ENCODE peak calls at places on chromosomes 1 and 21, in nine cellular contexts. O, P, D, K, C, F, Y, J and A are unnamed samples.

GRCh38 chr1:91828007-91828321 is 58.0 kb downstream of the TGFBR3 start:
- DNase-seq in O (no peak), P (no peak), D (no peak), K (no peak), C (no peak), F (no peak), Y (no peak), J (no peak), A (no peak)

GRCh38 chr1:221583481-221583880 is 158.4 kb downstream of the DUSP10 start:
- DNase-seq in O (no peak), P (no peak), D (no peak), K (no peak), C (no peak), F (no peak), Y (no peak), J (no peak), A (no peak)

GRCh38 chr1:13780780-13781179 is 80.8 kb downstream of the PRDM2 start:
- DNase-seq in O (no peak), P (no peak), D (no peak), K (no peak), C (no peak), F (no peak), Y (no peak), J (no peak), A (no peak)

GRCh38 chr1:86914998-86915736 is 732 bp downstream of the HS2ST1 start:
- DNase-seq in O (peak), P (peak), D (peak), K (peak), C (peak), F (peak), Y (peak), J (peak), A (peak)

GRCh38 chr1:43706598-43707190 is 642 bp upstream of the ST3GAL3 start:
- DNase-seq in O (peak), P (peak), D (peak), K (no peak), C (peak), F (peak), Y (peak), J (peak), A (peak)

GRCh38 chr1:153648000-153648643 is 10.4 kb upstream of the SNAPIN start:
- DNase-seq in O (no peak), P (peak), D (no peak), K (no peak), C (no peak), F (no peak), Y (peak), J (no peak), A (no peak)

GRCh38 chr1:55146781-55147180 is 68.4 kb downstream of the USP24 start:
- DNase-seq in O (peak), P (peak), D (no peak), K (no peak), C (no peak), F (no peak), Y (no peak), J (no peak), A (no peak)

GRCh38 chr1:179253286-179253972 is 24.0 kb upstream of the ABL2 start:
- DNase-seq in O (no peak), P (no peak), D (no peak), K (no peak), C (no peak), F (no peak), Y (no peak), J (no peak), A (no peak)

GRCh38 chr1:24745711-24746582 is 700 bp downstream of the CLIC4 start:
- DNase-seq in O (peak), P (peak), D (no peak), K (peak), C (peak), F (peak), Y (peak), J (peak), A (peak)

GRCh38 chr1:238485062-238485905 is 594.6 kb upstream of the ZP4 start:
- DNase-seq in O (peak), P (peak), D (no peak), K (no peak), C (peak), F (peak), Y (no peak), J (no peak), A (no peak)

GRCh38 chr1:224544276-224544675 is 71.8 kb upstream of the CNIH3 start:
- DNase-seq in O (no peak), P (no peak), D (no peak), K (no peak), C (no peak), F (no peak), Y (no peak), J (no peak), A (no peak)

GRCh38 chr1:92398519-92398918 is 88.2 kb downstream of the GFI1 start:
- DNase-seq in O (no peak), P (no peak), D (no peak), K (no peak), C (no peak), F (peak), Y (no peak), J (no peak), A (no peak)

GRCh38 chr1:24203404-24203803 is 16.3 kb upstream of the IFNLR1 start:
- DNase-seq in O (peak), P (no peak), D (no peak), K (no peak), C (peak), F (no peak), Y (no peak), J (no peak), A (peak)

GRCh38 chr1:168719306-168720111 is 9.5 kb downstream of the DPT start:
- DNase-seq in O (peak), P (no peak), D (peak), K (no peak), C (peak), F (peak), Y (no peak), J (no peak), A (no peak)

DNA sequence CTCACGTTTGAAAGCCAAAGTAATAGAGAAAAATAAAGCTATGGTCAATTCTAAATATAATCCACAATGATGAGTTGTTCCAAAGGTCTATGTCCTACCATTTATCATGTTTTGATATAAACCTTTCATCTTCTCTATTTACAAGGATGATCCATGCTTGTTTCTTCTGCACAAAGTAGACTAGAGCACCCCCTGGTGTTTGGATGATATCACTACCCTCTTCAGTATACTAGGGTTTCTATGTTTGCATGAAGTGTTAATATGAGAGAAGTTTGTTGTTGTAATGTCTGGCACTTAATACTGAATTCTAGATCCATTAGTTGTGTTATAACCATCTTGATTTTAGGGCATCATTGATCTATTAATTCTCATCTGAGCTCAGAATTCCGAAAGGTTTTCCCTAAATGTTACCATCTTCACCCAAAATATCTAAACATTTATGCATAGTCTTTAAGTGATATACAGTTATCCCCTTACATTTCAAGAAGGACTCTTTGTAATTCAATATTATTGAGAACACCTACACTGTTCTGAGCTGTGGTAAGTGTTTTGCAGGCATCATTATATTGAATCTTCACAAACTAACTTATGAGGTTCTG is 21.1 kb downstream of the CLDN8 start:
- DNase-seq in O (peak), P (no peak), D (no peak), K (no peak), C (peak), F (peak), Y (no peak), J (peak), A (peak)
- TF ChIP-seq CTCF in O (peak), P (peak), D (no peak), K (peak), C (peak), F (peak), Y (peak), J (peak), A (peak)

GRCh38 chr1:156101880-156102279 is 12.6 kb upstream of the LMNA start:
- DNase-seq in O (no peak), P (no peak), D (no peak), K (no peak), C (no peak), F (no peak), Y (no peak), J (no peak), A (no peak)

GRCh38 chr1:156104861-156105546 is 9.5 kb upstream of the LMNA start:
- DNase-seq in O (no peak), P (no peak), D (no peak), K (no peak), C (peak), F (no peak), Y (no peak), J (no peak), A (no peak)

GRCh38 chr1:156102634-156103511 is 11.6 kb upstream of the LMNA start:
- DNase-seq in O (no peak), P (no peak), D (no peak), K (no peak), C (peak), F (peak), Y (no peak), J (no peak), A (no peak)

GRCh38 chr1:156104065-156104810 is 10.3 kb upstream of the LMNA start:
- DNase-seq in O (peak), P (peak), D (no peak), K (peak), C (peak), F (no peak), Y (peak), J (peak), A (peak)

GRCh38 chr1:156103521-156103947 is 11.0 kb upstream of the LMNA start:
- DNase-seq in O (peak), P (no peak), D (no peak), K (no peak), C (peak), F (no peak), Y (no peak), J (peak), A (peak)
- TF ChIP-seq CTCF in O (no peak), P (no peak), D (no peak), K (no peak), C (no peak), F (no peak), Y (no peak), J (no peak), A (no peak)

DNA sequence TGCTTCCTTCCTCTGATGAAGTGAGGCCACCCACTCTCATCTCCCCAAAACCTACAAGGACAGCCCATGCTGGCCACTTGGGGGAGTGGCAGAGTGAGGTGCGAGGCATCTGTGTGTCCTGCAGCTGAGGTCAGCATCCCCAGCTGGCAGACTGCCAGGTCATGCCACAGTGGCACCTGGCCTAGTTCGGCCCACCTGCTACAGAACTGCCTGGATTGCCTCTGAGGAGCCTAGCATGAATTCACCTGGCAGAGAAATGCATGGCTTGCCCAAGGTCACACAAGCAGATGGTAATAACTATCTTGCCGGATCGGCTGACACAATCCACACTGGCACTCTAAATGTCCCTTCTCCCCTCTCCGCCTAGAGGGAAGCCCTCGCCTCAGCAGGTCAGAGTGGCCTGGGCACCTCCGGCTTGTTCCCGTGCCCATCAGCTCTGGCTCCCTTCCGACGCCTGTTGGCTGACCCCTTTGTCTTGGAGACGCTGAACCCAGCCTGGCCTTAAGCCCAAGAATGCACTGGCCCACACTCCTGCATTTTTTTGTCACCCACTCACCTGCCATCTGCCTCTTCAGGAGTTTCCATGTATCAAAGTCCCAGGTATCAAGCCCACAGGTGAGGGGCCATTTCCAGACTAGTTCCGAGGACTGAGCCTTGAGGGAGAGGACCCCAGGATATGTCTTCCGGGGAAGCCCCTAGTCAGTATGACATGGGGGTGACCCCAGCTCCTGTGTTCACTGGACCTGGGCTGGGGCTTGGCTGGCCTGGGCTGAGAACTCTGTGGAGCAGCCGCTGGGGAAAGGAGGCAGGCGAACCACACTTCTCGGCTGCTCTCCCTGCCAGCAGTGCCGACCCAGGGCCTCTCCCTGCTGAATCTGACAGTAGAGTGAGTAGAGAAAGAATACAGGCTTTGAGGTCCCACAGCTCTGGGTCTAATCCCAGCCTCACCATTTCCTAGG is 21.7 kb downstream of the ECE1 start:
- DNase-seq in O (no peak), P (peak), D (no peak), K (no peak), C (no peak), F (no peak), Y (peak), J (no peak), A (no peak)
- TF ChIP-seq CTCF in O (no peak), P (no peak), D (no peak), K (no peak), C (no peak), F (no peak), Y (no peak), J (no peak), A (no peak)

GRCh38 chr21:18164483-18164882 is 80.2 kb upstream of the CHODL start:
- DNase-seq in O (no peak), P (no peak), D (no peak), K (no peak), C (no peak), F (no peak), Y (no peak), J (no peak), A (no peak)

GRCh38 chr21:18161841-18162240 is 82.8 kb upstream of the CHODL start:
- DNase-seq in O (no peak), P (no peak), D (no peak), K (no peak), C (no peak), F (no peak), Y (no peak), J (no peak), A (no peak)

GRCh38 chr21:18168108-18168507 is 76.5 kb upstream of the CHODL start:
- DNase-seq in O (no peak), P (no peak), D (no peak), K (no peak), C (no peak), F (no peak), Y (no peak), J (no peak), A (no peak)

GRCh38 chr21:18170221-18170620 is 74.4 kb upstream of the CHODL start:
- DNase-seq in O (no peak), P (no peak), D (no peak), K (no peak), C (no peak), F (no peak), Y (no peak), J (no peak), A (no peak)

GRCh38 chr21:18164933-18165332 is 79.7 kb upstream of the CHODL start:
- DNase-seq in O (peak), P (no peak), D (no peak), K (no peak), C (peak), F (peak), Y (no peak), J (no peak), A (no peak)
- TF ChIP-seq CTCF in O (no peak), P (no peak), D (no peak), K (no peak), C (no peak), F (peak), Y (no peak), J (no peak), A (no peak)

DNA sequence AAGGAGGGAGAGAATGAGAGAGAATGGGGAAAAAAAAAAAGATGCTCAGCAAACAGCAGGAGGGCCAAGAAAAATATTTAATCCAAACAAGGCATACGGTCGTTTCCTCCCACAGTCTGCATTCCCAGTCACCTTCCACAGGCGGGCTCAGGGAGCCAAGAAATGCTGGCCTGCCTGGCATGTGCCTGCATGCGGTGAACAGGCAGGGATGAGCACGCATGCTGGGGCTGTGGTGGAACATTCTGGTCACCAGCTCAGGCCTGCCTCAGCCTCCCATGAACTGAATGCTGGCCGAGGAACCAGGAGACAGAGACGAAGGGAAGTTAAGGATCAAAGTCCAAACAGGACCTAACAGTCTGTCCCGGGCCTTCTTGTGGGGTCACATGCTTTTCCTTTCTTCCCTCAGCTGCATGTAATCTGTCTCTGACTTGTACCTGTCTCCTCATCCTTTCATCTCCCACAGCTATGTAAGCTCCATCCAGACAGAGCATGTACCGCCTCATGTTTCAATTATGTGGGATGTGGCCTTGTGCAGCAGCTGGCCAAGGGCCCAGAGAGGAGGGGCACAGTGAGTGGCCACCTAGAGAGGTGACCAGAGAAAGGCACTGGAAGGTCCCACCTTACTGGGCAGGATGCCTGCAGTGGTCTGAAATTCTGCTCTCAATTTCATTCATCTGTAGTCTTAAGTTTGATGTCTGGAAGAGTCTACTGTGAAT is 335.1 kb downstream of the ASTN1 start:
- DNase-seq in O (no peak), P (no peak), D (no peak), K (no peak), C (no peak), F (no peak), Y (no peak), J (no peak), A (no peak)
- TF ChIP-seq CTCF in O (no peak), P (no peak), D (no peak), K (no peak), C (no peak), F (no peak), Y (no peak), J (no peak), A (no peak)

GRCh38 chr1:107739651-107740050 is 225.3 kb downstream of the VAV3 start:
- DNase-seq in O (no peak), P (no peak), D (no peak), K (no peak), C (no peak), F (no peak), Y (no peak), J (no peak), A (no peak)
- TF ChIP-seq CTCF in O (peak), P (no peak), D (no peak), K (no peak), C (peak), F (no peak), Y (no peak), J (no peak), A (no peak)